ENCODE peak calls at places on chromosomes 16 and 17, in six cellular contexts. One of them, this sample, is unnamed.

GRCh38 chr17:19418312-19418992 is 7.4 kb downstream of the RNF112 start:
- DNase-seq in SJSA1: no peak
- DNase-seq in anterior cingulate cortex: no peak
- DNase-seq in HEK293T: no peak
- DNase-seq in stimulated activated CD4-positive, alpha-beta T cell treated with anti-CD3 and anti-CD28 coated beads, Interleukin-4, amount 100 ng/mL, for 4 hours: no peak
- DNase-seq in iris pigment epithelial cell: peak
- DNase-seq in this sample: peak

GRCh38 chr17:15261063-15261817 is 3.9 kb downstream of the PMP22 start:
- DNase-seq in anterior cingulate cortex: peak
- DNase-seq in stimulated activated CD4-positive, alpha-beta T cell treated with anti-CD3 and anti-CD28 coated beads, Interleukin-4, amount 100 ng/mL, for 4 hours: no peak
- DNase-seq in iris pigment epithelial cell: peak
- DNase-seq in SJSA1: peak
- DNase-seq in HEK293T: peak
- DNase-seq in this sample: peak

GRCh38 chr17:43908111-43908721 is 880 bp upstream of the MPP2 start:
- DNase-seq in stimulated activated CD4-positive, alpha-beta T cell treated with anti-CD3 and anti-CD28 coated beads, Interleukin-4, amount 100 ng/mL, for 4 hours: peak
- DNase-seq in iris pigment epithelial cell: peak
- DNase-seq in HEK293T: peak
- DNase-seq in SJSA1: peak
- DNase-seq in anterior cingulate cortex: peak
- DNase-seq in this sample: peak

GRCh38 chr17:17510456-17511292 is 14.5 kb upstream of the RASD1 start:
- DNase-seq in iris pigment epithelial cell: no peak
- DNase-seq in SJSA1: no peak
- DNase-seq in anterior cingulate cortex: no peak
- DNase-seq in HEK293T: no peak
- DNase-seq in stimulated activated CD4-positive, alpha-beta T cell treated with anti-CD3 and anti-CD28 coated beads, Interleukin-4, amount 100 ng/mL, for 4 hours: no peak
- DNase-seq in this sample: no peak

GRCh38 chr17:83104577-83105505 is 25.4 kb downstream of the METRNL start:
- DNase-seq in iris pigment epithelial cell: no peak
- DNase-seq in HEK293T: no peak
- DNase-seq in SJSA1: no peak
- DNase-seq in anterior cingulate cortex: no peak
- DNase-seq in stimulated activated CD4-positive, alpha-beta T cell treated with anti-CD3 and anti-CD28 coated beads, Interleukin-4, amount 100 ng/mL, for 4 hours: no peak
- DNase-seq in this sample: peak

GRCh38 chr16:48613061-48613957 is 3.3 kb upstream of the N4BP1 start:
- DNase-seq in anterior cingulate cortex: no peak
- DNase-seq in SJSA1: no peak
- DNase-seq in iris pigment epithelial cell: peak
- DNase-seq in HEK293T: no peak
- DNase-seq in stimulated activated CD4-positive, alpha-beta T cell treated with anti-CD3 and anti-CD28 coated beads, Interleukin-4, amount 100 ng/mL, for 4 hours: peak
- DNase-seq in this sample: peak

GRCh38 chr17:44088254-44088653 is 17.7 kb downstream of the G6PC3 start:
- DNase-seq in iris pigment epithelial cell: no peak
- DNase-seq in SJSA1: no peak
- DNase-seq in anterior cingulate cortex: no peak
- DNase-seq in stimulated activated CD4-positive, alpha-beta T cell treated with anti-CD3 and anti-CD28 coated beads, Interleukin-4, amount 100 ng/mL, for 4 hours: no peak
- DNase-seq in HEK293T: no peak
- DNase-seq in this sample: no peak

GRCh38 chr17:42202696-42203095 is 8.4 kb upstream of the GHDC start:
- DNase-seq in HEK293T: no peak
- DNase-seq in anterior cingulate cortex: no peak
- DNase-seq in stimulated activated CD4-positive, alpha-beta T cell treated with anti-CD3 and anti-CD28 coated beads, Interleukin-4, amount 100 ng/mL, for 4 hours: no peak
- DNase-seq in SJSA1: no peak
- DNase-seq in iris pigment epithelial cell: peak
- DNase-seq in this sample: no peak

GRCh38 chr16:31298958-31299357 is 39.2 kb downstream of the ITGAM start:
- DNase-seq in iris pigment epithelial cell: no peak
- DNase-seq in HEK293T: no peak
- DNase-seq in anterior cingulate cortex: no peak
- DNase-seq in SJSA1: no peak
- DNase-seq in stimulated activated CD4-positive, alpha-beta T cell treated with anti-CD3 and anti-CD28 coated beads, Interleukin-4, amount 100 ng/mL, for 4 hours: no peak
- DNase-seq in this sample: no peak